ENCODE peak calls at places on chromosomes 3 and 15, in ten cellular contexts. V, E, U, M, S, L, W, B, Y and Z are unnamed samples.

GRCh38 chr15:67559158-67559557 is 16.7 kb downstream of the MAP2K5 start:
- DNase-seq in W (no peak), B (no peak), S (no peak), L (no peak), V (no peak), E (no peak), Y (no peak), U (no peak), M (no peak), Z (no peak)

GRCh38 chr3:107542665-107543064 is 19.9 kb downstream of the BBX start:
- DNase-seq in M (no peak), U (no peak), L (no peak), V (no peak), E (no peak), Y (no peak), B (no peak), S (no peak), W (no peak), Z (no peak)

GRCh38 chr15:37035349-37035748 is 65.0 kb downstream of the MEIS2 start:
- DNase-seq in U (no peak), Y (no peak), M (no peak), W (no peak), E (no peak), V (no peak), L (no peak), S (no peak), B (no peak), Z (no peak)

GRCh38 chr3:151925876-151926275 is 52.4 kb downstream of the SUCNR1 start:
- DNase-seq in Y (no peak), V (no peak), M (no peak), S (peak), U (no peak), L (peak), B (no peak), E (peak), W (no peak), Z (no peak)

GRCh38 chr3:152769523-152769922 is 65.4 kb upstream of the P2RY1 start:
- DNase-seq in M (no peak), E (peak), U (no peak), W (no peak), S (peak), L (no peak), B (no peak), V (no peak), Y (peak), Z (no peak)

GRCh38 chr15:75620776-75621536 is 4.6 kb downstream of the SNUPN start:
- DNase-seq in Y (peak), B (peak), W (no peak), E (peak), V (no peak), S (peak), U (no peak), L (no peak), M (peak), Z (peak)

GRCh38 chr15:53746101-53746500 is 13.4 kb downstream of the WDR72 start:
- DNase-seq in S (no peak), M (no peak), W (no peak), E (no peak), Y (no peak), V (peak), B (no peak), U (no peak), L (no peak), Z (no peak)

GRCh38 chr3:33144433-33144832 is 30.6 kb downstream of the CRTAP start:
- DNase-seq in B (no peak), V (no peak), Y (no peak), L (no peak), U (peak), S (no peak), E (no peak), W (no peak), M (no peak), Z (no peak)

GRCh38 chr3:25582242-25582641 is 82.5 kb downstream of the TOP2B start:
- DNase-seq in M (no peak), W (no peak), E (peak), V (no peak), Y (peak), B (no peak), S (peak), L (no peak), U (no peak), Z (no peak)

GRCh38 chr15:43749690-43750345 is 3.6 kb downstream of the PDIA3 start:
- DNase-seq in S (no peak), L (no peak), E (no peak), U (peak), Y (no peak), M (peak), B (no peak), W (peak), V (no peak), Z (no peak)

GRCh38 chr15:54604963-54605362 is 591.8 kb downstream of the RSL24D1 start:
- DNase-seq in E (no peak), M (no peak), W (no peak), U (no peak), Y (no peak), B (no peak), L (no peak), V (no peak), S (no peak), Z (no peak)

GRCh38 chr3:134427400-134428111 is 53.3 kb upstream of the AMOTL2 start:
- DNase-seq in S (peak), Y (no peak), W (no peak), E (peak), L (peak), U (no peak), V (no peak), M (no peak), B (peak), Z (no peak)